ENCODE peak calls at places on chromosomes 11 and 22, in seven cellular contexts. S is right lobe of liver, C is breast epithelium, I is uterus, X is HCT116, J is tibial nerve, Y is IMR-90. P is an unnamed sample.

GRCh38 chr11:24239016-24239720 is 257.7 kb upstream of the LUZP2 start:
- DNase-seq in S (no peak), C (no peak), I (no peak), X (no peak), J (no peak), Y (peak; percentile 95), P (no peak)

GRCh38 chr11:62383822-62384221 is 35.0 kb upstream of the SCGB1A1 start:
- DNase-seq in S (no peak), C (no peak), I (no peak), X (no peak), J (no peak), Y (no peak), P (no peak)

GRCh38 chr11:122103366-122103765 is 12.6 kb downstream of the BLID start:
- DNase-seq in S (no peak), C (no peak), I (no peak), X (no peak), J (no peak), Y (peak; percentile 61), P (no peak)

GRCh38 chr11:428295-428694 is 13.5 kb upstream of the SIGIRR start:
- DNase-seq in S (peak; percentile 46), C (no peak), I (no peak), X (no peak), J (no peak), Y (no peak), P (no peak)

GRCh38 chr22:35337932-35338331 is 38.2 kb downstream of the TOM1 start:
- DNase-seq in S (no peak), C (no peak), I (no peak), X (no peak), J (no peak), Y (no peak), P (no peak)

GRCh38 chr11:3121416-3121815 is 43.7 kb downstream of the OSBPL5 start:
- DNase-seq in S (peak; percentile 36), C (no peak), I (peak; percentile 14), X (no peak), J (peak; percentile 10), Y (no peak), P (no peak)

GRCh38 chr11:12159351-12160099 is 49.1 kb downstream of the MICAL2 start:
- DNase-seq in S (no peak), C (no peak), I (peak; percentile 56), X (no peak), J (no peak), Y (peak; percentile 97), P (no peak)

GRCh38 chr11:74085542-74085892 is 76.6 kb upstream of the UCP3 start:
- DNase-seq in S (no peak), C (no peak), I (no peak), X (no peak), J (no peak), Y (peak; percentile 25), P (no peak)

GRCh38 chr11:47533690-47534135 is 19.2 kb downstream of the CELF1 start:
- DNase-seq in S (no peak), C (no peak), I (no peak), X (no peak), J (no peak), Y (peak; percentile 86), P (no peak)

GRCh38 chr11:60343094-60343704 is 16.1 kb downstream of the MS4A6E start:
- DNase-seq in S (no peak), C (no peak), I (no peak), X (peak; percentile 27), J (no peak), Y (no peak), P (no peak)

GRCh38 chr22:33902073-33902472 is 18.2 kb downstream of the LARGE1 start:
- DNase-seq in S (no peak), C (no peak), I (no peak), X (no peak), J (no peak), Y (no peak), P (no peak)

GRCh38 chr11:70303070-70303469 is 32.6 kb downstream of the PPFIA1 start:
- DNase-seq in S (no peak), C (no peak), I (peak; percentile 27), X (no peak), J (no peak), Y (peak; percentile 73), P (no peak)

GRCh38 chr11:33942954-33943353 is 51.1 kb upstream of the LMO2 start:
- DNase-seq in S (no peak), C (no peak), I (peak; percentile 40), X (peak; percentile 3), J (no peak), Y (peak; percentile 58), P (no peak)

GRCh38 chr11:61080986-61081590 is 21.2 kb upstream of the CD5 start:
- DNase-seq in S (peak; percentile 17), C (no peak), I (no peak), X (no peak), J (no peak), Y (no peak), P (no peak)

GRCh38 chr11:69489031-69489745 is 7.7 kb downstream of the LINC01488 start:
- DNase-seq in S (peak; percentile 41), C (no peak), I (no peak), X (no peak), J (no peak), Y (no peak), P (no peak)

GRCh38 chr22:31968022-31968421 is 23.7 kb downstream of the YWHAH start:
- DNase-seq in S (no peak), C (no peak), I (no peak), X (no peak), J (no peak), Y (no peak), P (no peak)

GRCh38 chr11:120034881-120035620 is 102.9 kb downstream of the TRIM29 start:
- DNase-seq in S (no peak), C (no peak), I (no peak), X (no peak), J (no peak), Y (no peak), P (peak; percentile 72)

GRCh38 chr11:95154514-95154913 is 64.9 kb downstream of the ENDOD1 start:
- DNase-seq in S (no peak), C (peak; percentile 59), I (peak; percentile 50), X (peak; percentile 41), J (no peak), Y (peak; percentile 19), P (no peak)

GRCh38 chr11:113505541-113506375 is 30.6 kb upstream of the DRD2 start:
- DNase-seq in S (no peak), C (peak; percentile 88), I (no peak), X (peak; percentile 22), J (peak; percentile 19), Y (peak; percentile 36), P (peak; percentile 47)

GRCh38 chr11:86891020-86891419 is 64.2 kb downstream of the FZD4 start:
- DNase-seq in S (no peak), C (no peak), I (no peak), X (no peak), J (no peak), Y (no peak), P (no peak)

GRCh38 chr22:39546889-39547586 is 14.5 kb upstream of the RPS19BP1 start:
- DNase-seq in S (no peak), C (no peak), I (no peak), X (no peak), J (no peak), Y (peak; percentile 69), P (no peak)

GRCh38 chr11:20050048-20050447 is 110.2 kb downstream of the DBX1 start:
- DNase-seq in S (no peak), C (no peak), I (no peak), X (no peak), J (no peak), Y (no peak), P (no peak)

GRCh38 chr11:64358907-64359711 is at the start of gene RPS6KA4:
- DNase-seq in S (peak; percentile 74), C (peak; percentile 57), I (peak; percentile 47), X (no peak), J (peak; percentile 49), Y (peak; percentile 58), P (no peak)

DNA sequence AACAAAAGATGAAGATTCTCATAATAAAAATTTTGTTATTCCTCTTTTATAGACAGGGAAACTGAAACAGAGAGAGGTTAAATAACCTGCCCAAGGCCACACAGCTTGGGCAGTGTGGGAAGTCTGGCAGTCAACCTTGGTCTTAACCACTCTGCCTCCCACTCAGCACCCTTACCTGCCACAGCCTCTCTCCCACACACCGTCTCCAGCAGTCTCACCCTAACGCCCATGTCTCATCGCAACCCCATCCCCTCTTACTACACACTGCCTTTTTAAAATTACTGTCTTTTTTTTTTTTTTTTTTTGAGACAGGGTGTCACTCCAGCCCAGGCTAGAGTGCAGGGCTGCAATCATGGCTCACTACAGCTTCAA is 25.0 kb downstream of the ARRB1 start:
- DNase-seq in S (no peak), C (no peak), I (no peak), X (no peak), J (no peak), Y (no peak), P (no peak)
- H3K27ac ChIP-seq in S (no peak overlapping the region), C (no peak overlapping the region), I (peak overlapping the region; percentile 75), X (peak overlapping the region; percentile 85), J (peak overlapping the region; percentile 16), Y (peak overlapping the region; percentile 69), P (peak overlapping the region; percentile 62)

GRCh38 chr22:40733919-40734318 is 54.6 kb downstream of the MCHR1 start:
- DNase-seq in S (no peak), C (no peak), I (no peak), X (no peak), J (no peak), Y (no peak), P (no peak)
- H3K4me1 ChIP-seq in S (no peaks in the 10 kb centered on the region), C (no peaks in the 10 kb centered on the region), I (no peaks in the 10 kb centered on the region), X (peaks cover 17% of the 10 kb centered on the region), J (peaks cover 5% of the 10 kb centered on the region), Y (no peaks in the 10 kb centered on the region), P (no peaks in the 10 kb centered on the region)

GRCh38 chr11:6746086-6746618 is 25.6 kb downstream of the OR2AG2 start:
- DNase-seq in S (no peak), C (no peak), I (no peak), X (no peak), J (no peak), Y (no peak), P (no peak)
- TF ChIP-seq POLR2A in S (peak; percentile 50), C (no peak), I (no peak), X (no peak), J (no peak), Y (no peak), P (peak; percentile 23)

GRCh38 chr11:118311518-118311917 is 7.0 kb downstream of the CD3E start:
- DNase-seq in S (no peak), C (no peak), I (no peak), X (no peak), J (no peak), Y (no peak), P (no peak)
- H3K27ac ChIP-seq in S (no peak overlapping the region), C (no peak overlapping the region), I (no peak overlapping the region), X (no peak overlapping the region), J (no peak overlapping the region), Y (no peak overlapping the region), P (no peak overlapping the region)

GRCh38 chr11:1751999-1752906 is 1.9 kb upstream of the IFITM10 start:
- DNase-seq in S (no peak), C (no peak), I (no peak), X (no peak), J (no peak), Y (no peak), P (no peak)

GRCh38 chr11:1755344-1756023 is 5.1 kb upstream of the IFITM10 start:
- DNase-seq in S (peak; percentile 55), C (no peak), I (no peak), X (no peak), J (no peak), Y (no peak), P (no peak)

GRCh38 chr11:1752907-1753425 is 2.6 kb upstream of the IFITM10 start:
- DNase-seq in S (peak; percentile 52), C (no peak), I (no peak), X (no peak), J (no peak), Y (no peak), P (no peak)

GRCh38 chr11:1754376-1755150 is 4.2 kb upstream of the IFITM10 start:
- DNase-seq in S (peak; percentile 44), C (no peak), I (no peak), X (no peak), J (no peak), Y (no peak), P (no peak)

GRCh38 chr11:1753426-1754305 is 3.3 kb upstream of the IFITM10 start:
- DNase-seq in S (peak; percentile 52), C (no peak), I (no peak), X (no peak), J (no peak), Y (no peak), P (no peak)
- H3K4me1 ChIP-seq in S (peaks cover 8% of the 10 kb centered on the region), C (peaks cover 4% of the 10 kb centered on the region), I (peaks cover 10% of the 10 kb centered on the region), X (no peaks in the 10 kb centered on the region), J (peaks cover 50% of the 10 kb centered on the region), Y (peaks cover 8% of the 10 kb centered on the region), P (peaks cover 68% of the 10 kb centered on the region)